ENCODE peak calls at places on chromosome 15, in six cellular contexts. One of them, this sample, is unnamed.

GRCh38 chr15:88274534-88275460 is 18.3 kb upstream of the NTRK3 start:
- DNase-seq in K562: peak; percentile 83
- DNase-seq in spleen: peak; percentile 79
- DNase-seq in stomach: peak; percentile 50
- DNase-seq in transverse colon: peak; percentile 44
- DNase-seq in HepG2: peak; percentile 7
- DNase-seq in this sample: no peak

GRCh38 chr15:71237456-71238188 is 122.4 kb downstream of the THSD4 start:
- DNase-seq in K562: no peak
- DNase-seq in spleen: no peak
- DNase-seq in stomach: peak; percentile 65
- DNase-seq in transverse colon: peak; percentile 88
- DNase-seq in HepG2: peak; percentile 21
- DNase-seq in this sample: no peak

GRCh38 chr15:70833897-70834765 is 19.8 kb downstream of the LARP6 start:
- DNase-seq in K562: no peak
- DNase-seq in spleen: no peak
- DNase-seq in stomach: no peak
- DNase-seq in transverse colon: no peak
- DNase-seq in HepG2: peak; percentile 72
- DNase-seq in this sample: peak; percentile 91

GRCh38 chr15:62858343-62858742 is 184.2 kb upstream of the TPM1 start:
- DNase-seq in K562: no peak
- DNase-seq in spleen: no peak
- DNase-seq in stomach: no peak
- DNase-seq in transverse colon: no peak
- DNase-seq in HepG2: peak; percentile 54
- DNase-seq in this sample: peak; percentile 85

GRCh38 chr15:95916568-95916967 is 413.9 kb upstream of the NR2F2 start:
- DNase-seq in K562: no peak
- DNase-seq in spleen: no peak
- DNase-seq in stomach: no peak
- DNase-seq in transverse colon: no peak
- DNase-seq in HepG2: no peak
- DNase-seq in this sample: no peak

GRCh38 chr15:50940506-50940905 is 32.0 kb downstream of the AP4E1 start:
- DNase-seq in K562: no peak
- DNase-seq in spleen: no peak
- DNase-seq in stomach: no peak
- DNase-seq in transverse colon: no peak
- DNase-seq in HepG2: peak; percentile 8
- DNase-seq in this sample: no peak

GRCh38 chr15:50944692-50945091 is 36.2 kb downstream of the AP4E1 start:
- DNase-seq in K562: no peak
- DNase-seq in spleen: no peak
- DNase-seq in stomach: no peak
- DNase-seq in transverse colon: no peak
- DNase-seq in HepG2: no peak
- DNase-seq in this sample: no peak

GRCh38 chr15:60397772-60398445 is at the start of gene ANXA2:
- DNase-seq in K562: peak; percentile 95
- DNase-seq in spleen: peak; percentile 94
- DNase-seq in stomach: peak; percentile 87
- DNase-seq in transverse colon: peak; percentile 92
- DNase-seq in HepG2: no peak
- DNase-seq in this sample: peak; percentile 95

GRCh38 chr15:42367041-42367440 is 7.7 kb downstream of the CAPN3 start:
- DNase-seq in K562: no peak
- DNase-seq in spleen: no peak
- DNase-seq in stomach: no peak
- DNase-seq in transverse colon: no peak
- DNase-seq in HepG2: no peak
- DNase-seq in this sample: no peak

GRCh38 chr15:80698636-80699035 is 3.5 kb downstream of the ABHD17C start:
- DNase-seq in K562: no peak
- DNase-seq in spleen: no peak
- DNase-seq in stomach: no peak
- DNase-seq in transverse colon: no peak
- DNase-seq in HepG2: no peak
- DNase-seq in this sample: no peak

GRCh38 chr15:96771035-96771434 is 440.5 kb downstream of the NR2F2 start:
- DNase-seq in K562: no peak
- DNase-seq in spleen: no peak
- DNase-seq in stomach: no peak
- DNase-seq in transverse colon: no peak
- DNase-seq in HepG2: no peak
- DNase-seq in this sample: peak; percentile 53

GRCh38 chr15:39300451-39301153 is 280.3 kb upstream of the THBS1 start:
- DNase-seq in K562: no peak
- DNase-seq in spleen: no peak
- DNase-seq in stomach: no peak
- DNase-seq in transverse colon: no peak
- DNase-seq in HepG2: no peak
- DNase-seq in this sample: no peak

GRCh38 chr15:99564221-99565030 is 1.4 kb upstream of the MEF2A start:
- DNase-seq in K562: no peak
- DNase-seq in spleen: no peak
- DNase-seq in stomach: no peak
- DNase-seq in transverse colon: peak; percentile 19
- DNase-seq in HepG2: peak; percentile 36
- DNase-seq in this sample: no peak

GRCh38 chr15:31080618-31081017 is 20.9 kb downstream of the TRPM1 start:
- DNase-seq in K562: peak; percentile 99
- DNase-seq in spleen: no peak
- DNase-seq in stomach: peak; percentile 81
- DNase-seq in transverse colon: peak; percentile 42
- DNase-seq in HepG2: no peak
- DNase-seq in this sample: no peak

GRCh38 chr15:78035861-78036476 is 41.5 kb downstream of the TBC1D2B start:
- DNase-seq in K562: no peak
- DNase-seq in spleen: no peak
- DNase-seq in stomach: no peak
- DNase-seq in transverse colon: no peak
- DNase-seq in HepG2: peak; percentile 85
- DNase-seq in this sample: no peak

GRCh38 chr15:30038667-30039523 is 43.9 kb upstream of the GOLGA8J start:
- DNase-seq in K562: no peak
- DNase-seq in spleen: no peak
- DNase-seq in stomach: no peak
- DNase-seq in transverse colon: peak; percentile 42
- DNase-seq in HepG2: no peak
- DNase-seq in this sample: no peak

GRCh38 chr15:96327155-96327741 is 3.3 kb upstream of the NR2F2 start:
- DNase-seq in K562: peak; percentile 46
- DNase-seq in spleen: no peak
- DNase-seq in stomach: no peak
- DNase-seq in transverse colon: no peak
- DNase-seq in HepG2: peak; percentile 81
- DNase-seq in this sample: no peak

GRCh38 chr15:72934006-72934405 is 118.3 kb upstream of the NEO1 start:
- DNase-seq in K562: no peak
- DNase-seq in spleen: no peak
- DNase-seq in stomach: no peak
- DNase-seq in transverse colon: no peak
- DNase-seq in HepG2: no peak
- DNase-seq in this sample: no peak

GRCh38 chr15:98941595-98942255 is 65.9 kb downstream of the PGPEP1L start:
- DNase-seq in K562: no peak
- DNase-seq in spleen: no peak
- DNase-seq in stomach: no peak
- DNase-seq in transverse colon: no peak
- DNase-seq in HepG2: no peak
- DNase-seq in this sample: no peak

GRCh38 chr15:53576841-53577240 is 182.6 kb downstream of the WDR72 start:
- DNase-seq in K562: no peak
- DNase-seq in spleen: no peak
- DNase-seq in stomach: no peak
- DNase-seq in transverse colon: no peak
- DNase-seq in HepG2: peak; percentile 12
- DNase-seq in this sample: no peak

GRCh38 chr15:40389824-40390595 is 7.5 kb downstream of the KNSTRN start:
- DNase-seq in K562: no peak
- DNase-seq in spleen: peak; percentile 28
- DNase-seq in stomach: peak; percentile 56
- DNase-seq in transverse colon: no peak
- DNase-seq in HepG2: no peak
- DNase-seq in this sample: no peak
- H3K36me3 ChIP-seq in K562: peaks cover 87% of the 10 kb centered on the region
- H3K36me3 ChIP-seq in spleen: peaks cover 16% of the 10 kb centered on the region
- H3K36me3 ChIP-seq in stomach: peaks cover 91% of the 10 kb centered on the region
- H3K36me3 ChIP-seq in transverse colon: peaks cover 7% of the 10 kb centered on the region
- H3K36me3 ChIP-seq in HepG2: peaks cover 60% of the 10 kb centered on the region
- H3K36me3 ChIP-seq in this sample: peaks cover 73% of the 10 kb centered on the region

GRCh38 chr15:52568569-52569243 is at the start of gene ARPP19:
- DNase-seq in K562: peak; percentile 93
- DNase-seq in spleen: peak; percentile 96
- DNase-seq in stomach: peak; percentile 91
- DNase-seq in transverse colon: peak; percentile 93
- DNase-seq in HepG2: peak; percentile 94
- DNase-seq in this sample: peak; percentile 97
- TF ChIP-seq POLR2AphosphoS5 in K562: peak; percentile 65
- TF ChIP-seq POLR2AphosphoS5 in spleen: peak; percentile 92
- TF ChIP-seq POLR2AphosphoS5 in stomach: peak; percentile 89
- TF ChIP-seq POLR2AphosphoS5 in transverse colon: peak; percentile 90
- TF ChIP-seq POLR2AphosphoS5 in HepG2: peak; percentile 51
- TF ChIP-seq POLR2AphosphoS5 in this sample: peak; percentile 92

GRCh38 chr15:57592836-57593420 is 1.2 kb downstream of the MYZAP start:
- DNase-seq in K562: no peak
- DNase-seq in spleen: no peak
- DNase-seq in stomach: no peak
- DNase-seq in transverse colon: no peak
- DNase-seq in HepG2: no peak
- DNase-seq in this sample: no peak

GRCh38 chr15:57589276-57590073 is 2.2 kb upstream of the MYZAP start:
- DNase-seq in K562: no peak
- DNase-seq in spleen: no peak
- DNase-seq in stomach: no peak
- DNase-seq in transverse colon: no peak
- DNase-seq in HepG2: no peak
- DNase-seq in this sample: no peak

GRCh38 chr15:57592426-57592825 is 722 bp downstream of the MYZAP start:
- DNase-seq in K562: no peak
- DNase-seq in spleen: no peak
- DNase-seq in stomach: no peak
- DNase-seq in transverse colon: no peak
- DNase-seq in HepG2: no peak
- DNase-seq in this sample: no peak

GRCh38 chr15:57591237-57591821 is 375 bp upstream of the MYZAP start:
- DNase-seq in K562: no peak
- DNase-seq in spleen: no peak
- DNase-seq in stomach: peak; percentile 42
- DNase-seq in transverse colon: no peak
- DNase-seq in HepG2: no peak
- DNase-seq in this sample: no peak

DNA sequence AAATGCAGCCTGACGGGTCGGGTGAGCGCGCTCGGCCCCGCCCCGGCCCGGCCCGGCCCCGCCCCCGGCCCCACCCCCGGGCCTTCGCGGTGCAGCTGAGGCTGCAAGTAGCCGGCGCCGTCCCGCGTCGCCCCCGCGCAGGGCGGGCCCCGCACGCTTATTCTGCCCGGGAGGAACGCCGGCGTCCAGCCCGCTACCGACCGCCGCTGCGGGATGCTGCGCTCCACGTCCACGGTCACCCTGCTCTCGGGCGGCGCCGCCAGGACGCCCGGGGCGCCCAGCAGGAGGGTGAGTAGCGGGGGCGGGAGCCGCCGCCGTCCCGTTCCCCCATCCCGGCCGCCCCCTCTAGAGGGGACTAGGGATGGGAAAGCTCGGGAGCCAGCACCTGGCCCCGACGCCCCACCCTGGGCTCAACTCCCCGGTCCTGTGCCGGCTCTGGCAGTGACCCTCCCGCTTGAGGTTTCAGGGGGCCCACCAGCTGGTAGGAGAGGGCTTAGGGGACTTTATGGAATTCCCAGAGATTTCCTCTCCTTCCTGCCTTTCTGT is at the start of gene MYZAP:
- DNase-seq in K562: peak; percentile 87
- DNase-seq in spleen: peak; percentile 86
- DNase-seq in stomach: peak; percentile 83
- DNase-seq in transverse colon: peak; percentile 82
- DNase-seq in HepG2: no peak
- DNase-seq in this sample: no peak
- TF ChIP-seq POLR2A in K562: no peak
- TF ChIP-seq POLR2A in spleen: no peak
- TF ChIP-seq POLR2A in stomach: no peak
- TF ChIP-seq POLR2A in transverse colon: peak; percentile 36
- TF ChIP-seq POLR2A in HepG2: no peak
- TF ChIP-seq POLR2A in this sample: no peak

DNA sequence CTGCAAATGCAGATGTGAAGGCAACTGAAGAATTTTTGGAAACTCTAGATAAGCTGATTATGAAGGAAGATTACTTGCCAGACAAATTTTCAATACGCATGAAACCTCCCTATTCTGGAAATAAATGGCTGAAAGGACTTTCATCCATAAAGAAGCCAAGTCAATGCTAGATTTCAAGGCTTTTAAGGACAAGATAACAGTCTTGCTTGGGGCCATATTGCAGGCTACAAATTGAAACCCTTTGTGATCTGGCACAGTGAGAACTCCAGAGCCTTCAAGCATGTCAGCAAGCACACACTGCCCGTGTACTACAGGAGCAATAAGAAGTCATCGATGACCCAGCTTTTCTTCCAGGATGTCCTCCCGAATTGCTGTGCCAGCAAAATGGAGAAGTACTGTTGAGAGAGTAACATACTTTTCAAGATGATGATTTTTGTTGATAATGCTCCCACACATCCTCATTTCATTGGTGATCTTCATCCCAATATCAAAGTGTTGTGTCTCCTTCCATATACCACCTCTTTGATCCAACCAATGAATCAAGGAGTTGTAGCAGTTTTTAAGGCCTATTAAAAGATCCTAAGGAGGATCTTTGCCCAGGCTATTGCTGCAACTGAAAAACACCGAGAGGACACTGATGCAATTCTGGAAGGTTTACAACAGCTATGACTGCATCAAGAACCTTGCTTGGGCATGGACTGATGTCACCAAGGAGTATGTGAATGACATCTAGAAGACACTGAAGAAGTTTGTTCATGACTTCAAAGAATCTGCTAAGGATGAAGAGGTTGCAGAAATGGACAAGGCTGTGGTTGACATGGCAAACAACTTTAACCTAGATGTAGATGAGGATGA is 20.3 kb downstream of the CALML4 start:
- DNase-seq in K562: no peak
- DNase-seq in spleen: no peak
- DNase-seq in stomach: no peak
- DNase-seq in transverse colon: no peak
- DNase-seq in HepG2: no peak
- DNase-seq in this sample: no peak
- H3K36me3 ChIP-seq in K562: peaks cover 88% of the 10 kb centered on the region
- H3K36me3 ChIP-seq in spleen: peaks cover 32% of the 10 kb centered on the region
- H3K36me3 ChIP-seq in stomach: peaks cover 64% of the 10 kb centered on the region
- H3K36me3 ChIP-seq in transverse colon: peaks cover 18% of the 10 kb centered on the region
- H3K36me3 ChIP-seq in HepG2: peaks cover 62% of the 10 kb centered on the region
- H3K36me3 ChIP-seq in this sample: peaks cover 56% of the 10 kb centered on the region

GRCh38 chr15:94336817-94337537 is 105.6 kb downstream of the MCTP2 start:
- DNase-seq in K562: no peak
- DNase-seq in spleen: no peak
- DNase-seq in stomach: no peak
- DNase-seq in transverse colon: no peak
- DNase-seq in HepG2: peak; percentile 86
- DNase-seq in this sample: no peak
- TF ChIP-seq POLR2AphosphoS5 in K562: no peak
- TF ChIP-seq POLR2AphosphoS5 in spleen: no peak
- TF ChIP-seq POLR2AphosphoS5 in stomach: no peak
- TF ChIP-seq POLR2AphosphoS5 in transverse colon: no peak
- TF ChIP-seq POLR2AphosphoS5 in HepG2: no peak
- TF ChIP-seq POLR2AphosphoS5 in this sample: no peak

GRCh38 chr15:75842722-75843617 is at the start of gene UBE2Q2:
- DNase-seq in K562: peak; percentile 90
- DNase-seq in spleen: peak; percentile 91
- DNase-seq in stomach: peak; percentile 63
- DNase-seq in transverse colon: peak; percentile 74
- DNase-seq in HepG2: peak; percentile 44
- DNase-seq in this sample: no peak
- TF ChIP-seq POLR2A in K562: peak; percentile 64
- TF ChIP-seq POLR2A in spleen: no peak
- TF ChIP-seq POLR2A in stomach: no peak
- TF ChIP-seq POLR2A in transverse colon: no peak
- TF ChIP-seq POLR2A in HepG2: peak; percentile 19
- TF ChIP-seq POLR2A in this sample: no peak